ENCODE peak calls at places on chromosomes 1 and 21, in eight cellular contexts. P is HCT116; D is CD8-positive, alpha-beta T cell; H is thoracic aorta; Y is HepG2; I is left lung; R is right lobe of liver; W is RWPE2. O is an unnamed sample.

GRCh38 chr1:185402930-185403329 is 85.9 kb upstream of the IVNS1ABP start:
- ATAC-seq in W (no peak), P (no peak), R (no peak), H (no peak), Y (no peak), D (no peak), I (peak), O (no peak)

GRCh38 chr21:38354231-38354630 is 97.4 kb downstream of the KCNJ15 start:
- ATAC-seq in I (no peak), W (no peak), P (no peak), H (no peak), Y (no peak), R (no peak), D (no peak), O (no peak)

GRCh38 chr1:46617108-46617694 is 590 bp upstream of the MOB3C start:
- ATAC-seq in R (peak), D (no peak), P (peak), Y (peak), I (peak), W (peak), H (no peak), O (peak)

GRCh38 chr1:158024737-158025136 is 31.3 kb downstream of the KIRREL1 start:
- ATAC-seq in D (no peak), H (peak), P (no peak), R (no peak), W (no peak), I (no peak), Y (no peak), O (no peak)

GRCh38 chr21:37619464-37619974 is 252.9 kb downstream of the DYRK1A start:
- ATAC-seq in P (no peak), R (no peak), H (no peak), D (no peak), Y (no peak), W (no peak), I (no peak), O (no peak)

GRCh38 chr21:29075706-29076447 is 2.4 kb upstream of the CCT8 start:
- ATAC-seq in D (no peak), H (no peak), I (no peak), Y (no peak), W (peak), P (peak), R (no peak), O (no peak)

GRCh38 chr1:41513388-41513745 is 28.9 kb upstream of the EDN2 start:
- ATAC-seq in H (no peak), D (no peak), R (no peak), I (no peak), P (peak), Y (no peak), W (no peak), O (no peak)

GRCh38 chr1:207698822-207699483 is 52.9 kb upstream of the CD46 start:
- ATAC-seq in I (peak), D (peak), W (peak), Y (peak), R (peak), H (no peak), P (peak), O (peak)

GRCh38 chr1:45499415-45499769 is 481 bp downstream of the CCDC163 start:
- ATAC-seq in D (no peak), R (no peak), P (no peak), I (peak), H (no peak), W (peak), Y (no peak), O (peak)

GRCh38 chr1:162631546-162632233 is 574 bp upstream of the DDR2 start:
- ATAC-seq in P (no peak), I (peak), R (peak), Y (no peak), H (no peak), W (no peak), D (no peak), O (peak)

GRCh38 chr1:87963566-87963965 is 634.9 kb downstream of the LMO4 start:
- ATAC-seq in I (no peak), Y (no peak), P (no peak), R (no peak), D (no peak), W (peak), H (no peak), O (no peak)

GRCh38 chr1:96521994-96522760 is 199.4 kb upstream of the PTBP2 start:
- ATAC-seq in P (no peak), H (no peak), I (no peak), Y (no peak), D (no peak), R (no peak), W (peak), O (no peak)

GRCh38 chr1:157829210-157829609 is 9.3 kb upstream of the FCRL1 start:
- ATAC-seq in W (no peak), R (no peak), D (no peak), I (no peak), P (no peak), H (no peak), Y (no peak), O (no peak)

GRCh38 chr1:24284156-24284471 is 35.0 kb upstream of the GRHL3 start:
- ATAC-seq in I (no peak), W (peak), Y (no peak), H (no peak), P (peak), R (no peak), D (no peak), O (no peak)

GRCh38 chr1:94095744-94096469 is 25.0 kb downstream of the ABCA4 start:
- ATAC-seq in R (peak), W (no peak), P (no peak), D (no peak), H (no peak), I (peak), Y (peak), O (peak)

GRCh38 chr1:52867060-52867845 is 24.7 kb downstream of the ZYG11A start:
- ATAC-seq in D (no peak), R (no peak), P (no peak), H (no peak), Y (no peak), W (no peak), I (peak), O (no peak)

GRCh38 chr1:164524810-164525209 is 34.2 kb upstream of the PBX1 start:
- ATAC-seq in R (no peak), Y (no peak), D (no peak), W (no peak), P (no peak), H (no peak), I (no peak), O (no peak)

GRCh38 chr1:179917601-179918429 is 35.7 kb downstream of the TOR1AIP1 start:
- ATAC-seq in P (no peak), W (no peak), D (no peak), R (no peak), Y (no peak), H (no peak), I (no peak), O (no peak)

GRCh38 chr21:36113647-36114428 is 21.0 kb upstream of the CBR3 start:
- ATAC-seq in W (no peak), H (no peak), P (no peak), Y (peak), D (peak), R (peak), I (peak), O (no peak)

GRCh38 chr1:117059334-117059677 is 820 bp upstream of the TTF2 start:
- ATAC-seq in H (no peak), W (peak), P (peak), Y (peak), I (peak), R (peak), D (peak), O (no peak)

GRCh38 chr1:215055281-215055935 is 27.1 kb upstream of the KCNK2 start:
- ATAC-seq in I (no peak), D (no peak), R (no peak), P (no peak), Y (no peak), H (no peak), W (no peak), O (no peak)

GRCh38 chr21:41993744-41994143 is 16.4 kb downstream of the ZBTB21 start:
- ATAC-seq in Y (no peak), H (peak), D (no peak), P (no peak), W (no peak), I (peak), R (no peak), O (peak)

GRCh38 chr1:208238710-208239517 is 5.3 kb downstream of the PLXNA2 start:
- ATAC-seq in D (peak), R (peak), H (peak), Y (peak), I (peak), W (peak), P (peak), O (no peak)

GRCh38 chr1:101198842-101199636 is 37.8 kb upstream of the S1PR1 start:
- ATAC-seq in Y (no peak), P (no peak), I (no peak), R (no peak), W (no peak), D (no peak), H (no peak), O (no peak)

GRCh38 chr1:160971618-160972056 is 17.0 kb upstream of the ITLN2 start:
- ATAC-seq in Y (no peak), R (no peak), P (no peak), I (no peak), D (no peak), W (peak), H (no peak), O (no peak)

GRCh38 chr1:84164567-84165021 is 20.5 kb downstream of the PRKACB start:
- ATAC-seq in D (peak), R (no peak), W (no peak), Y (no peak), I (no peak), H (no peak), P (peak), O (no peak)

GRCh38 chr1:8409666-8410065 is 91.8 kb downstream of the SLC45A1 start:
- ATAC-seq in W (no peak), D (no peak), I (no peak), R (no peak), P (no peak), H (no peak), Y (no peak), O (no peak)

GRCh38 chr1:204714861-204715511 is 29.4 kb upstream of the LRRN2 start:
- ATAC-seq in D (no peak), P (no peak), R (no peak), H (no peak), Y (peak), I (no peak), W (no peak), O (no peak)

GRCh38 chr1:18721066-18721465 is 90.4 kb downstream of the PAX7 start:
- ATAC-seq in H (no peak), D (no peak), W (no peak), I (no peak), R (no peak), P (no peak), Y (no peak), O (no peak)

GRCh38 chr1:12346483-12347155 is 116.8 kb downstream of the VPS13D start:
- ATAC-seq in R (peak), D (no peak), Y (no peak), I (no peak), W (no peak), P (no peak), H (no peak), O (no peak)

GRCh38 chr21:46098303-46099141 is 610 bp downstream of the COL6A2 start:
- ATAC-seq in I (peak), H (no peak), W (peak), D (peak), Y (no peak), R (peak), P (peak), O (peak)

GRCh38 chr21:33362044-33362555 is 37.3 kb downstream of the IFNAR1 start:
- ATAC-seq in P (no peak), R (peak), H (no peak), W (no peak), I (peak), D (peak), Y (no peak), O (no peak)

GRCh38 chr1:162210171-162210570 is 140.7 kb downstream of the NOS1AP start:
- ATAC-seq in W (no peak), Y (no peak), D (no peak), R (no peak), P (no peak), I (no peak), H (no peak), O (no peak)

GRCh38 chr21:26159869-26160268 is 10.7 kb downstream of the APP start:
- ATAC-seq in D (no peak), I (no peak), P (no peak), H (no peak), W (no peak), Y (no peak), R (peak), O (no peak)

GRCh38 chr1:152143147-152143845 is 15.7 kb downstream of the RPTN start:
- ATAC-seq in I (no peak), W (peak), H (no peak), D (no peak), P (no peak), R (no peak), Y (no peak), O (no peak)

GRCh38 chr21:38965910-38966504 is 160.3 kb downstream of the ETS2 start:
- ATAC-seq in R (peak), W (no peak), P (peak), I (peak), Y (peak), D (no peak), H (no peak), O (no peak)

GRCh38 chr21:17738171-17738953 is 80.8 kb downstream of the C21orf91 start:
- ATAC-seq in P (no peak), W (no peak), Y (no peak), D (no peak), H (no peak), R (no peak), I (no peak), O (no peak)

GRCh38 chr1:235275223-235275622 is 52.8 kb downstream of the ARID4B start:
- ATAC-seq in D (peak), R (no peak), H (no peak), Y (no peak), W (no peak), P (no peak), I (peak), O (no peak)

GRCh38 chr1:150575072-150575489 is 4.3 kb downstream of the MCL1 start:
- ATAC-seq in P (no peak), I (no peak), D (no peak), H (no peak), W (no peak), Y (no peak), R (no peak), O (no peak)

GRCh38 chr1:225378880-225379279 is 49.0 kb downstream of the LBR start:
- ATAC-seq in D (no peak), R (no peak), H (no peak), Y (peak), P (no peak), I (peak), W (peak), O (no peak)

GRCh38 chr1:43366601-43367025 is 1.2 kb downstream of the ELOVL1 start:
- ATAC-seq in H (no peak), W (peak), I (peak), P (peak), D (no peak), Y (peak), R (no peak), O (no peak)

GRCh38 chr1:43366179-43366578 is 1.6 kb downstream of the ELOVL1 start:
- ATAC-seq in Y (peak), P (peak), R (no peak), D (no peak), W (peak), H (no peak), I (peak), O (no peak)

GRCh38 chr1:43367026-43367903 is 546 bp downstream of the ELOVL1 start:
- ATAC-seq in P (peak), R (peak), H (peak), Y (peak), D (peak), I (peak), W (peak), O (no peak)

GRCh38 chr1:43368646-43369020 is 822 bp upstream of the ELOVL1 start:
- ATAC-seq in Y (peak), W (no peak), I (no peak), D (no peak), P (no peak), R (no peak), H (no peak), O (no peak)

GRCh38 chr1:43367904-43368645 is at the start of gene ELOVL1:
- ATAC-seq in W (peak), Y (peak), R (peak), H (peak), P (peak), D (peak), I (peak), O (peak)
- TF ChIP-seq CTCF in W (peak), Y (peak), R (no peak), H (no peak), P (peak), D (no peak), I (no peak), O (peak)

GRCh38 chr1:198776602-198777029 is 137.8 kb downstream of the PTPRC start:
- ATAC-seq in R (peak), Y (no peak), I (peak), P (no peak), W (peak), H (no peak), D (no peak), O (peak)
- H3K27ac ChIP-seq in R (no peak), Y (no peak), I (peak), P (no peak), W (peak), H (peak), D (no peak), O (peak)

DNA sequence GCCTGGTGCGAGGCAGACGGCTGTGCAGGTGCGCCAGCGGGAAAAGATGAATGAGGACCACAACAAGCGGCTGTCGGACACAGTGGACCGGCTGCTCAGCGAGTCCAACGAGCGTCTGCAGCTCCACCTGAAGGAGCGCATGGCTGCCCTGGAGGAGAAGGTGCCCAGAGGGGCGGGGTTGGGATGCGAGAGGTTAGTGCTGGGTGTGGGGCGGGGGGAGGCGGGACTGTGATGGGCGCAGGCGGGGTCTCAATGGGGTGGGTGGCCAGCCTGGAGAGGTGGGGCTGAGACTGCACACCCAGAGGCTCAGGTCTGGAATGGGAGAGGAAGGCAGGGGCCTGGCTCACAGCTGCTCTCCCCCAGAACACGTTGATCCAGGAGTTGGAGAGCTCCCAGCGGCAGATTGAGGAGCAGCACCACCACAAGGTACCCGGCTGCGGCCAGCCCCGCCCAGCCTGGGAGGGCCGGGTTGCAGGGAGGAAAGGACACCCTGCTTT is 22.3 kb downstream of the PPFIA4 start:
- ATAC-seq in H (no peak), R (no peak), D (no peak), Y (peak), P (peak), I (peak), W (peak), O (no peak)
- TF ChIP-seq CTCF in H (no peak), R (no peak), D (no peak), Y (no peak), P (no peak), I (no peak), W (no peak), O (no peak)

GRCh38 chr1:27588256-27589232 is 15.4 kb downstream of the AHDC1 start:
- ATAC-seq in Y (no peak), W (no peak), I (no peak), P (no peak), H (no peak), D (no peak), R (peak), O (peak)
- H3K27ac ChIP-seq in Y (no peak), W (peak), I (no peak), P (no peak), H (peak), D (no peak), R (no peak), O (no peak)

DNA sequence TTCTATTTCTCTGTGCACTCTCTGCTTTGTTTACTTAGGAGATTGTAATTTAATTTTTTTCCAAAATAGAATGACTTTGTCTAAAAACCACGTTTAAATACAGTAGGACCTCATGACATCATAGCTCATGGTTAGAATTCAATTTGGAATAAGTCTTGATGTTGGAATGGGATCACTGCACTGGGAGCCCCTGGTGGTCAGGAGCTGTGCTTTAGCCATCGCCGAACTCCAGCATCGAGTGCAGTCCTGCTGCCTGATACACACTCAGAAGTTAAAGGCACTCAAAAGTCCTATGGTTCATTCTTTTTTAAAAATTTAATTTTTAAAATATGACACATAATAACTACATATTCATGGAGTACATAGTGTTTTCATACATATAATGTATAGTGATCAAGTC is 75.1 kb downstream of the TEX35 start:
- ATAC-seq in Y (peak), D (no peak), R (no peak), W (no peak), P (no peak), I (no peak), H (no peak), O (no peak)
- TF ChIP-seq CTCF in Y (no peak), D (no peak), R (no peak), W (no peak), P (no peak), I (no peak), H (no peak), O (no peak)